ENCODE peak calls at places on chromosomes 11 and 22, in four cellular contexts. Z is GM19239, H is hypothalamus, D is dermis microvascular lymphatic vessel endothelial cell. O is an unnamed sample.

GRCh38 chr11:132312161-132312560 is 941.7 kb downstream of the NTM start:
- DNase-seq in Z (no peak), H (no peak), D (no peak), O (no peak)

GRCh38 chr22:23779083-23779482 is 6.4 kb downstream of the MMP11 start:
- DNase-seq in Z (no peak), H (no peak), D (no peak), O (no peak)

GRCh38 chr22:25110846-25111578 is 88.6 kb upstream of the CRYBB3 start:
- DNase-seq in Z (peak; percentile 78), H (no peak), D (peak; percentile 78), O (no peak)

GRCh38 chr22:42800731-42801536 is 56.1 kb downstream of the ARFGAP3 start:
- DNase-seq in Z (no peak), H (no peak), D (peak; percentile 75), O (no peak)

GRCh38 chr11:72781313-72782080 is 12.3 kb downstream of the STARD10 start:
- DNase-seq in Z (peak; percentile 90), H (no peak), D (no peak), O (no peak)

GRCh38 chr22:39419096-39419495 is 19.5 kb downstream of the TAB1 start:
- DNase-seq in Z (no peak), H (no peak), D (no peak), O (no peak)

GRCh38 chr22:41781508-41781906 is 19.0 kb upstream of the CCDC134 start:
- DNase-seq in Z (no peak), H (no peak), D (no peak), O (peak; percentile 6)

GRCh38 chr11:70543611-70544010 is 145.3 kb downstream of the CTTN start:
- DNase-seq in Z (no peak), H (no peak), D (no peak), O (no peak)

GRCh38 chr22:24420072-24420976 is 7.1 kb upstream of the ADORA2A start:
- DNase-seq in Z (no peak), H (no peak), D (peak; percentile 66), O (no peak)

GRCh38 chr22:29157759-29158535 is 47.7 kb upstream of the EMID1 start:
- DNase-seq in Z (no peak), H (no peak), D (no peak), O (no peak)

GRCh38 chr11:114290503-114291239 is 5.5 kb upstream of the NNMT start:
- DNase-seq in Z (no peak), H (no peak), D (no peak), O (no peak)

GRCh38 chr11:62538470-62539237 is 8.0 kb downstream of the AHNAK start:
- DNase-seq in Z (no peak), H (no peak), D (no peak), O (no peak)

GRCh38 chr22:37303821-37304274 is 21.5 kb downstream of the CYTH4 start:
- DNase-seq in Z (no peak), H (no peak), D (peak; percentile 9), O (peak; percentile 36)

GRCh38 chr22:43978558-43978957 is 23.3 kb downstream of the SAMM50 start:
- DNase-seq in Z (no peak), H (no peak), D (no peak), O (no peak)

GRCh38 chr11:120066738-120067303 is 71.1 kb downstream of the TRIM29 start:
- DNase-seq in Z (no peak), H (no peak), D (no peak), O (no peak)

GRCh38 chr11:2259466-2259830 is 10.9 kb downstream of the ASCL2 start:
- DNase-seq in Z (no peak), H (no peak), D (no peak), O (no peak)

GRCh38 chr11:93089474-93090102 is 108.2 kb downstream of the SLC36A4 start:
- DNase-seq in Z (no peak), H (no peak), D (no peak), O (no peak)

GRCh38 chr11:86150826-86151187 is 81.9 kb upstream of the PICALM start:
- DNase-seq in Z (no peak), H (no peak), D (no peak), O (no peak)

GRCh38 chr22:50507421-50507990 is at the start of gene LMF2:
- DNase-seq in Z (peak; percentile 99), H (peak; percentile 99), D (peak; percentile 33), O (no peak)

GRCh38 chr11:47626234-47626633 is 16.1 kb downstream of the MTCH2 start:
- DNase-seq in Z (no peak), H (no peak), D (no peak), O (no peak)

GRCh38 chr11:19777342-19778102 is 64.9 kb downstream of the NAV2 start:
- DNase-seq in Z (peak; percentile 45), H (no peak), D (peak; percentile 45), O (no peak)

GRCh38 chr11:117878939-117879475 is 2.5 kb upstream of the FXYD6 start:
- DNase-seq in Z (no peak), H (no peak), D (no peak), O (no peak)

GRCh38 chr22:44363980-44364749 is 51.4 kb upstream of the SHISAL1 start:
- DNase-seq in Z (no peak), H (no peak), D (no peak), O (no peak)